ENCODE peak calls at places on chromosomes 13 and 19, in seven cellular contexts. C, X, W, D, V, I and Z are unnamed samples.

GRCh38 chr13:113591750-113592149 is 7.2 kb downstream of the TFDP1 start:
- DNase-seq in C (no peak), X (peak; percentile 60), W (no peak), D (no peak), V (no peak), I (no peak), Z (no peak)

GRCh38 chr19:35895911-35896642 is 4.3 kb downstream of the NFKBID start:
- DNase-seq in C (no peak), X (no peak), W (no peak), D (no peak), V (no peak), I (no peak), Z (no peak)

GRCh38 chr19:16457195-16457953 is 14.4 kb downstream of the EPS15L1 start:
- DNase-seq in C (no peak), X (peak; percentile 90), W (peak; percentile 42), D (peak; percentile 53), V (no peak), I (peak; percentile 26), Z (peak; percentile 53)

GRCh38 chr19:18948075-18948975 is 7.3 kb upstream of the HOMER3 start:
- DNase-seq in C (no peak), X (no peak), W (peak; percentile 34), D (no peak), V (no peak), I (no peak), Z (no peak)

GRCh38 chr13:38783992-38784875 is 97.4 kb downstream of the FREM2 start:
- DNase-seq in C (no peak), X (no peak), W (no peak), D (no peak), V (no peak), I (no peak), Z (no peak)

GRCh38 chr19:51036519-51036918 is 1.7 kb upstream of the KLK12 start:
- DNase-seq in C (no peak), X (no peak), W (no peak), D (no peak), V (no peak), I (no peak), Z (no peak)

GRCh38 chr13:51494151-51494550 is 41.3 kb upstream of the INTS6 start:
- DNase-seq in C (no peak), X (no peak), W (peak; percentile 43), D (peak; percentile 29), V (no peak), I (peak; percentile 60), Z (peak; percentile 14)

GRCh38 chr19:33281296-33281926 is 20.9 kb downstream of the CEBPA start:
- DNase-seq in C (no peak), X (no peak), W (no peak), D (no peak), V (no peak), I (no peak), Z (no peak)

GRCh38 chr19:31975461-31975860 is 369.9 kb upstream of the ZNF507 start:
- DNase-seq in C (no peak), X (peak; percentile 10), W (no peak), D (no peak), V (no peak), I (no peak), Z (no peak)

GRCh38 chr19:46660601-46661019 is 372 bp downstream of the DACT3 start:
- DNase-seq in C (peak; percentile 61), X (no peak), W (no peak), D (no peak), V (no peak), I (no peak), Z (no peak)

GRCh38 chr13:50882816-50883215 is 26.8 kb upstream of the RNASEH2B start:
- DNase-seq in C (no peak), X (no peak), W (no peak), D (no peak), V (no peak), I (no peak), Z (no peak)

GRCh38 chr13:38349386-38350113 is at the start of gene UFM1:
- DNase-seq in C (peak; percentile 93), X (peak; percentile 98), W (peak; percentile 98), D (peak; percentile 97), V (peak; percentile 95), I (peak; percentile 96), Z (peak; percentile 96)

GRCh38 chr19:17227798-17228367 is 1.9 kb downstream of the OCEL1 start:
- DNase-seq in C (no peak), X (no peak), W (no peak), D (no peak), V (peak; percentile 40), I (no peak), Z (no peak)

GRCh38 chr13:74290324-74290773 is 156.1 kb upstream of the KLF12 start:
- DNase-seq in C (no peak), X (no peak), W (peak; percentile 87), D (peak; percentile 91), V (peak; percentile 54), I (peak; percentile 79), Z (peak; percentile 91)

GRCh38 chr19:18074192-18074591 is 12.5 kb downstream of the IL12RB1 start:
- DNase-seq in C (no peak), X (no peak), W (no peak), D (no peak), V (no peak), I (no peak), Z (no peak)

GRCh38 chr13:95624020-95624419 is 20.5 kb downstream of the DZIP1 start:
- DNase-seq in C (no peak), X (no peak), W (peak; percentile 72), D (peak; percentile 76), V (peak; percentile 75), I (peak; percentile 64), Z (peak; percentile 65)

GRCh38 chr19:2064788-2065524 is 13.9 kb upstream of the MKNK2 start:
- DNase-seq in C (no peak), X (no peak), W (no peak), D (no peak), V (peak; percentile 3), I (no peak), Z (no peak)

GRCh38 chr13:109616021-109616420 is 170.4 kb downstream of the IRS2 start:
- DNase-seq in C (no peak), X (no peak), W (no peak), D (no peak), V (no peak), I (no peak), Z (no peak)

GRCh38 chr13:50275392-50276063 is 260.3 kb downstream of the KCNRG start:
- DNase-seq in C (no peak), X (no peak), W (peak; percentile 5), D (no peak), V (peak; percentile 36), I (no peak), Z (peak; percentile 12)

GRCh38 chr13:101452519-101453485 is at the start of gene ITGBL1:
- DNase-seq in C (no peak), X (peak; percentile 88), W (peak; percentile 39), D (peak; percentile 17), V (no peak), I (peak; percentile 25), Z (peak; percentile 68)

GRCh38 chr13:28534210-28534609 is 39.3 kb upstream of the FLT1 start:
- DNase-seq in C (no peak), X (no peak), W (no peak), D (no peak), V (no peak), I (no peak), Z (no peak)

GRCh38 chr19:40398417-40399056 is 8.6 kb upstream of the HIPK4 start:
- DNase-seq in C (peak; percentile 65), X (peak; percentile 91), W (no peak), D (no peak), V (peak; percentile 50), I (no peak), Z (no peak)

GRCh38 chr19:3175761-3176714 is 2.5 kb upstream of the S1PR4 start:
- DNase-seq in C (peak; percentile 78), X (no peak), W (peak; percentile 67), D (peak; percentile 51), V (peak; percentile 48), I (peak; percentile 65), Z (peak; percentile 65)

GRCh38 chr13:39729161-39729560 is 73.7 kb downstream of the COG6 start:
- DNase-seq in C (no peak), X (no peak), W (no peak), D (peak; percentile 28), V (no peak), I (peak; percentile 15), Z (peak; percentile 5)

GRCh38 chr13:72586519-72586918 is 140.9 kb downstream of the MZT1 start:
- DNase-seq in C (no peak), X (no peak), W (peak; percentile 5), D (peak; percentile 8), V (peak; percentile 6), I (no peak), Z (no peak)

GRCh38 chr13:81987677-81988357 is 1646.9 kb upstream of the SPRY2 start:
- DNase-seq in C (no peak), X (no peak), W (no peak), D (no peak), V (no peak), I (no peak), Z (no peak)
- H3K4me3 ChIP-seq in C (no peak overlapping the region), X (no peak overlapping the region), W (no peak overlapping the region), D (no peak overlapping the region), V (no peak overlapping the region), I (no peak overlapping the region), Z (no peak overlapping the region)

GRCh38 chr19:13796301-13797057 is 1.2 kb downstream of the ZSWIM4 start:
- DNase-seq in C (peak; percentile 55), X (peak; percentile 95), W (peak; percentile 97), D (peak; percentile 96), V (peak; percentile 68), I (peak; percentile 98), Z (peak; percentile 97)
- H3K4me3 ChIP-seq in C (no peak overlapping the region), X (no peak overlapping the region), W (peak overlapping the region; percentile 63), D (peak overlapping the region; percentile 83), V (peak overlapping the region; percentile 39), I (peak overlapping the region; percentile 86), Z (peak overlapping the region; percentile 70)

GRCh38 chr19:8454218-8454617 is 9.4 kb downstream of the HNRNPM start:
- DNase-seq in C (no peak), X (no peak), W (no peak), D (no peak), V (no peak), I (no peak), Z (no peak)

GRCh38 chr19:8451377-8451776 is 6.6 kb downstream of the HNRNPM start:
- DNase-seq in C (no peak), X (no peak), W (no peak), D (no peak), V (no peak), I (no peak), Z (no peak)

GRCh38 chr19:8451885-8452284 is 7.1 kb downstream of the HNRNPM start:
- DNase-seq in C (no peak), X (no peak), W (peak; percentile 57), D (peak; percentile 30), V (peak; percentile 44), I (peak; percentile 79), Z (peak; percentile 72)

GRCh38 chr19:8453616-8454015 is 8.8 kb downstream of the HNRNPM start:
- DNase-seq in C (no peak), X (no peak), W (no peak), D (no peak), V (no peak), I (no peak), Z (no peak)

GRCh38 chr19:8452446-8453123 is 7.8 kb downstream of the HNRNPM start:
- DNase-seq in C (no peak), X (no peak), W (no peak), D (no peak), V (no peak), I (no peak), Z (no peak)
- H3K4me3 ChIP-seq in C (no peak overlapping the region), X (no peak overlapping the region), W (no peak overlapping the region), D (no peak overlapping the region), V (no peak overlapping the region), I (no peak overlapping the region), Z (no peak overlapping the region)

DNA sequence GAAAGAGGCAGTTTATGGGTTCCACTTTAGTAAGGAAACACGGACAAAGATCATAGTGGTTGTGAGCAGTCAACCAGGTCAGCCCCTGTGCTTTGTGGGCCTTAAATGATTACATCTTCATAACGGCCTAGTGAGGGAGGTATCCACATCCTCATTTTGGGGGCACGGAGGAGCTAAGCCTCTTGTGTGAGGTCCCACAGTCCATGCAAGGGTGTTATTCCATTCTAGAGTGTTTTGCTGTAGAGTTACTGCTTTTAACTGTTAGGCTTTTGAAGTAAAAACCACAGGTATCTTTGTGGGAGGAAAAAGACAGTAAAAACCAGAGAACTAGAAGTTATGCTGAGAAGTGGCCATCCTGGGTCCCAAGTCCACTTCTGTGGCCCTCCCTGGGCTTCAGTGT is 4.0 kb downstream of the NOP53 start:
- DNase-seq in C (no peak), X (no peak), W (no peak), D (no peak), V (no peak), I (no peak), Z (no peak)
- H3K4me3 ChIP-seq in C (no peak overlapping the region), X (no peak overlapping the region), W (no peak overlapping the region), D (no peak overlapping the region), V (no peak overlapping the region), I (no peak overlapping the region), Z (no peak overlapping the region)